ENCODE peak calls at places on chromosomes 7 and 10, in five cellular contexts. K is IMR-90, N is H9, B is neuronal stem cell, H is trophoblast cell. E is an unnamed sample.
A peak's percentile ranks its signal among the peaks of the same experiment; 100 is the strongest.

GRCh38 chr7:99301496-99301895 is 24.2 kb upstream of the ARPC1A start:
- DNase-seq in N (no peak), K (no peak), H (no peak), B (no peak), E (no peak)

GRCh38 chr10:73649876-73650536 is 5.8 kb downstream of the SYNPO2L start:
- DNase-seq in K (peak; percentile 75), B (no peak), H (peak; percentile 86), N (no peak), E (peak; percentile 80)

GRCh38 chr7:95089414-95089813 is 182.0 kb downstream of the PPP1R9A start:
- DNase-seq in N (no peak), K (no peak), B (no peak), H (no peak), E (no peak)

GRCh38 chr7:155009570-155010157 is 6.7 kb upstream of the PAXIP1 start:
- DNase-seq in B (no peak), K (no peak), H (peak; percentile 48), N (peak; percentile 51), E (peak; percentile 11)

GRCh38 chr7:22662490-22663145 is 64.4 kb upstream of the IL6 start:
- DNase-seq in K (no peak), N (no peak), H (no peak), B (no peak), E (no peak)

GRCh38 chr7:40579401-40579800 is 444.6 kb downstream of the SUGCT start:
- DNase-seq in K (peak; percentile 38), H (no peak), B (no peak), N (no peak), E (peak; percentile 84)

GRCh38 chr7:130481898-130482297 is 10.0 kb upstream of the MEST start:
- DNase-seq in K (peak; percentile 44), N (no peak), H (no peak), B (no peak), E (peak; percentile 53)

GRCh38 chr7:50728184-50728583 is 54.5 kb downstream of the GRB10 start:
- DNase-seq in H (peak; percentile 31), K (peak; percentile 63), N (no peak), B (no peak), E (no peak)

GRCh38 chr10:30028452-30029045 is 30.8 kb downstream of the JCAD start:
- DNase-seq in K (no peak), H (no peak), B (no peak), N (no peak), E (no peak)

GRCh38 chr10:21292763-21293517 is 232.5 kb downstream of the SKIDA1 start:
- DNase-seq in H (peak; percentile 94), N (peak; percentile 76), K (peak; percentile 98), B (peak; percentile 70), E (peak; percentile 93)
- H3K9ac ChIP-seq in H (no peak overlapping the region), N (peak overlapping the region; percentile 75), K (no peak overlapping the region), B (no peak overlapping the region), E (peak overlapping the region; percentile 95)

GRCh38 chr7:105013283-105013817 is 655 bp upstream of the KMT2E start:
- DNase-seq in N (peak; percentile 89), B (peak; percentile 94), H (peak; percentile 91), K (peak; percentile 93), E (peak; percentile 96)
- H3K14ac ChIP-seq in N (peak overlapping the region; percentile 99), B (peak overlapping the region; percentile 49), H (peak overlapping the region; percentile 100), K (peak overlapping the region; percentile 100), E (peak overlapping the region; percentile 96)

DNA sequence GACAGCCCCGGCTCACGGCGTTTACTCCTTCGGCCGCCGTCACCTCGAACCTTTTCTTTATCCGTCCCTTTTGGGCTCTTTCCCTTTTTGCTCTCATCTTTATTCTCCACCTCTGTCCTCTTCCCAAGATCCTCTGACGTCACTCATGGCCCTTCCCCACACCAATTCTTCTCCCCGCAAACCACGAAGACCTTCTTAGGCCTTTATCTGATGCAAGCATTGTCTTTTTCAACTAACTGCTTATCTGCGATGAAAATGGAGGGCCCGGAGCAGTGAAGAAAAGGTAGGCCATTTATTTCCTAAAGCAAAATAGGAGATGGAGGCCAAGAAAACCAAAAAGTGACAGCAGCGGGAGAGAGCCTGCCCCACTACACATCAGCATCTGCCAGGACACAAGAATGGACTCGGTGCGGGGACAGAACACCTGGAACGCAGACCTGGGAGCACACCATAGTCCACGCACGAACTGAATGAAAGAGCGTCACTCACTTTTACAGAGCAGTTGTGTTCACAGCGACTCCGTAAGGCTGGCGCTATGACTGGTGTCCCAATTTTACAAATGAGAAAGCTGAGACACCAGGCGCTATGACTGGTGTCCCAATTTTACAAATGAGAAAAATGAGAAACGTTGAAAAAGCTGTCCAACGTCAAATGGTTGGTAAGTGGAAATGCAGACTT is 45.3 kb downstream of the ZNF777 start:
- DNase-seq in B (no peak), H (no peak), N (no peak), K (peak; percentile 37), E (peak; percentile 62)
- H3K9ac ChIP-seq in B (no peak overlapping the region), H (no peak overlapping the region), N (peak overlapping the region; percentile 70), K (no peak overlapping the region), E (peak overlapping the region; percentile 72)

DNA sequence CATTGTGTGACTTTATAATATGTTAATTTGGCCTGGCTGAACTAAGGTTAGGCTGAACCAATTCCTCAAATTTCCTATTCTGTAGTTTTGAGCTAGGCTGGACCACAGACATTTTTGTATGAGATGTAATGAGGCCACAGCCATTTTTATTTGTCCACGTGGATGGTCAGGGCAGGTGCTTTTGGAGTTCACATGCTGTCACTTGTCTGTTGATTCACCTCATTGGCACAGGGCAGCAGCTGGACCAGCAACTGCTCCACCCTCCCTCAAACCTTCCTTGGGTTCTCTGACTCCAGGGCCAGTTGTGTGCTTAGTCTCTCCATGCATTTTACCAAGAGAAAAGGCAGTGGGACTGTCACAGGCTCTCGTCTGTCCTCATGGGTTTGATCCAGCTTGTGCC is 76.1 kb upstream of the NPS start:
- DNase-seq in H (no peak), N (no peak), B (no peak), K (no peak), E (no peak)
- H3K14ac ChIP-seq in H (no peak overlapping the region), N (no peak overlapping the region), B (no peak overlapping the region), K (no peak overlapping the region), E (no peak overlapping the region)

GRCh38 chr7:151035024-151035717 is 6.9 kb downstream of the ABCB8 start:
- DNase-seq in H (no peak), K (no peak), B (no peak), N (no peak), E (no peak)

GRCh38 chr7:151035902-151036301 is 7.7 kb downstream of the ABCB8 start:
- DNase-seq in K (no peak), B (no peak), N (no peak), H (no peak), E (no peak)

GRCh38 chr7:151039850-151040548 is 8.3 kb upstream of the ASIC3 start:
- DNase-seq in K (no peak), H (no peak), B (no peak), N (no peak), E (no peak)

GRCh38 chr7:151040616-151041375 is 7.5 kb upstream of the ASIC3 start:
- DNase-seq in B (no peak), N (no peak), K (no peak), H (no peak), E (no peak)

GRCh38 chr7:151038951-151039849 is 9.1 kb upstream of the ASIC3 start:
- DNase-seq in B (no peak), H (peak; percentile 66), N (no peak), K (peak; percentile 91), E (peak; percentile 99)
- H3K9ac ChIP-seq in B (no peak overlapping the region), H (no peak overlapping the region), N (no peak overlapping the region), K (peak overlapping the region; percentile 18), E (peak overlapping the region; percentile 80)

DNA sequence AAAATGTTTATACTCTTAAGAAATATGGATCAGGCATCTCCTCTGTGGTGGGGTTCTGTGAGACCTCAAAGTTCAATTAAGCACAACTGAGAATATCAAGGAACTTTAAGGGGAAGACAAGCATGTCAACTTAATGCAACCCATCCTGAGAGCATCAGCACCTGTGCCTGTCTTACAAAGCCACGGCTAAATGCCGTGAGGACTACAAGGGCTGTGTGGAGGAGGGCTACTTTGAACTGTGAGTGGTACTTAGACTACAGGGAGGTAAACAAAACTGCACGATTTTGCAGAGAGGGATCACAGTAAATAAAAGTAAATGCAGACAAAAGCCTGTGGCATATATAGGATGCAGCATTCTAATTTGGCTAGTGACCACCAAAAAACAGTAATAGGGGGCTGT is 139.1 kb downstream of the ATE1 start:
- DNase-seq in N (no peak), K (no peak), B (no peak), H (no peak), E (no peak)
- H3K14ac ChIP-seq in N (no peak overlapping the region), K (no peak overlapping the region), B (no peak overlapping the region), H (no peak overlapping the region), E (no peak overlapping the region)

DNA sequence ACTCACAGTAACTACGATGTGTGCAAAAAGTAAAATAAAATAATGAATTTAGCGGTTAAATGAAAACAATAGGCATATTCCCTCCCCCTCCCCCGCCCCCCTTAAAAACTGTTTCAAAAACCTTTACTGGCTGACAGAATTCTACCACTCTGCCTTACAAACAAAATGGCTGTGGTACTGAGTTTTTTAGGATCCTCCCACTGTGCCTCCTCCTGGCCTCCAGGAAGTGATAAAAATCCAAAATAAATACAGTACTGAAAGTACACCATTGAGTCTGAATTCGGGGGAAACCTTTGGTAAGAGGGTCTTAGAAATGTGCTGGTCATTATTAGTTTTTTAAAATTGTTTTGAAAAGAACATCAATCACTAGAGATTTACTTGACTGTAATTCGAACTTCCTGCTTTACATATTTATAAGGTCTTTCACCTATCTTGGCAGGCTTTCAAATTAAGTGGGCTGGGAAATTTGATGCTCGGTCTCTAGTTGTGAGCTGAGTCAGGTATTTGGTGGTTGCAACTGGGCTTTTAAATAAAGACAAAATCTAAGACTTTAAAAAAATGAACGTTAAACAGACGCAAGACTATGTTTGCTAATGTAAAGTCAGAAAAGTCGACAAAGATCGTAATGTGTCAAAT is 32.5 kb upstream of the EPC1 start:
- DNase-seq in B (peak; percentile 23), N (peak; percentile 36), K (peak; percentile 68), H (peak; percentile 61), E (peak; percentile 51)
- H3K9ac ChIP-seq in B (no peak overlapping the region), N (peak overlapping the region; percentile 74), K (peak overlapping the region; percentile 84), H (no peak overlapping the region), E (peak overlapping the region; percentile 95)

DNA sequence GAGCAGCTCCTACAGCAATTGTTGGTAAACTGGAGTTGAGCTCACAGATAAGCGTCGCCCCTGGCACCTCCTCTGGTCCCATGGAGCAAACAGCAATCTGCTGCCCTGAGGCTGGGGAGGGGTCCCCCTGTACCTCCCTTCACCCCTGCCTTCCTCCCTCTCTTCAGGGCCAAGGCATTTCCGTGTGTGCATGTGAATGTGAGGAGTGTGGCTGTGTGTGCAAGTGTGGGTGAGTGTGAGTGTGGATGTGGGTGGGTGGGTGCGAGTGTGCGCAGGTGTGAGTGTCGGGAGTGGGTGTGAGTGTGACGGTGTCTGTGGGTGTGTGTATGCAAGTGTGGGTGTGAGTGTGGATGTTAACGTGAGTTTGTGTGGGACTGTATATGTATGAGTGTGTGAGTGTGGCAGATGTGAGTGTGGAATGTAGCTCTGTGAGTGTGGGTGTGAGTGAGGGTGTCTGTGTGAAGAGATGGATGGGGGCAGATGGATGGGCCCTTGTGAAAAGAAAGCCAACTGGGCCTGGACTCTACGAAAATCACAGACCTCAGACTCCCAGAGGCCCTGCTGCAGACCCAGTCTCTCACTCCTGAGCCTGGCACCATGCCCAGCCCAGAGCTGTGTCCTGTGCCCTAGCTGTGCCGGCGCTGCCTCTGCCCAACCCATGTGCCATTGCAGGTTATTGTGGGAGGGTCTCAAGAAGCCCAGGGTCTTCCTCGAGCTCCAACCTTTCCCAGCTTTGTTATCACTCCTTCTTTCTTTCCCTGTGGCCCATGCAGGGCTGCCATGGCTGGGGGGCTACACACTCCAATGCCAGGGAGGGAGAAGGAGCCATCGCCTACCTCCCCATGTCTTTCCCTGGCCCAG is 73.9 kb downstream of the GRID1 start:
- DNase-seq in K (no peak), B (no peak), N (no peak), H (no peak), E (no peak)
- H3K14ac ChIP-seq in K (no peak overlapping the region), B (no peak overlapping the region), N (no peak overlapping the region), H (no peak overlapping the region), E (no peak overlapping the region)

E was measured in mesenchymal stem cell.